ENCODE peak calls at places on chromosomes 13 and 19, in six cellular contexts. One of them, this sample, is unnamed.
A peak's percentile ranks its signal among the peaks of the same experiment; 100 is the strongest.

GRCh38 chr19:51339313-51339686 is 2.6 kb downstream of the VSIG10L start:
- DNase-seq in lower leg skin: no peak
- DNase-seq in Karpas-422: no peak
- DNase-seq in left colon: no peak
- DNase-seq in EL: no peak
- DNase-seq in GM10248: no peak
- DNase-seq in this sample: no peak

GRCh38 chr19:34403784-34404108 is 453 bp upstream of the PDCD2L start:
- DNase-seq in lower leg skin: no peak
- DNase-seq in Karpas-422: no peak
- DNase-seq in left colon: no peak
- DNase-seq in EL: no peak
- DNase-seq in GM10248: no peak
- DNase-seq in this sample: no peak

GRCh38 chr19:40507892-40508291 is 41.1 kb downstream of the SPTBN4 start:
- DNase-seq in lower leg skin: no peak
- DNase-seq in Karpas-422: no peak
- DNase-seq in left colon: no peak
- DNase-seq in EL: no peak
- DNase-seq in GM10248: no peak
- DNase-seq in this sample: no peak

GRCh38 chr13:47256618-47257017 is 359.8 kb upstream of the HTR2A start:
- DNase-seq in lower leg skin: no peak
- DNase-seq in Karpas-422: no peak
- DNase-seq in left colon: no peak
- DNase-seq in EL: peak; percentile 68
- DNase-seq in GM10248: no peak
- DNase-seq in this sample: no peak

GRCh38 chr13:44422755-44423643 is 49.4 kb downstream of the SERP2 start:
- DNase-seq in lower leg skin: peak; percentile 84
- DNase-seq in Karpas-422: no peak
- DNase-seq in left colon: no peak
- DNase-seq in EL: no peak
- DNase-seq in GM10248: no peak
- DNase-seq in this sample: no peak

GRCh38 chr13:97953376-97953970 is at the start of gene IPO5:
- DNase-seq in lower leg skin: peak; percentile 42
- DNase-seq in Karpas-422: no peak
- DNase-seq in left colon: no peak
- DNase-seq in EL: no peak
- DNase-seq in GM10248: no peak
- DNase-seq in this sample: no peak

GRCh38 chr19:6602729-6603114 is 11.8 kb upstream of the CD70 start:
- DNase-seq in lower leg skin: no peak
- DNase-seq in Karpas-422: no peak
- DNase-seq in left colon: no peak
- DNase-seq in EL: no peak
- DNase-seq in GM10248: no peak
- DNase-seq in this sample: no peak

GRCh38 chr19:6632002-6632621 is 37.8 kb downstream of the TNFSF14 start:
- DNase-seq in lower leg skin: peak; percentile 90
- DNase-seq in Karpas-422: peak; percentile 95
- DNase-seq in left colon: peak; percentile 56
- DNase-seq in EL: peak; percentile 69
- DNase-seq in GM10248: peak; percentile 69
- DNase-seq in this sample: peak; percentile 71

GRCh38 chr13:51291341-51291740 is 48.1 kb upstream of the SERPINE3 start:
- DNase-seq in lower leg skin: no peak
- DNase-seq in Karpas-422: no peak
- DNase-seq in left colon: no peak
- DNase-seq in EL: no peak
- DNase-seq in GM10248: no peak
- DNase-seq in this sample: no peak

GRCh38 chr13:23980160-23980551 is 82.9 kb upstream of the C1QTNF9B start:
- DNase-seq in lower leg skin: peak; percentile 95
- DNase-seq in Karpas-422: no peak
- DNase-seq in left colon: peak; percentile 70
- DNase-seq in EL: peak; percentile 82
- DNase-seq in GM10248: peak; percentile 93
- DNase-seq in this sample: peak; percentile 89

GRCh38 chr13:77928909-77929308 is 10.3 kb upstream of the EDNRB start:
- DNase-seq in lower leg skin: no peak
- DNase-seq in Karpas-422: no peak
- DNase-seq in left colon: no peak
- DNase-seq in EL: no peak
- DNase-seq in GM10248: peak; percentile 33
- DNase-seq in this sample: no peak

GRCh38 chr19:23916991-23917390 is 2.3 kb downstream of the ZNF726 start:
- DNase-seq in lower leg skin: no peak
- DNase-seq in Karpas-422: no peak
- DNase-seq in left colon: no peak
- DNase-seq in EL: peak; percentile 4
- DNase-seq in GM10248: no peak
- DNase-seq in this sample: no peak

GRCh38 chr13:28657784-28658538 is 969 bp upstream of the POMP start:
- DNase-seq in lower leg skin: no peak
- DNase-seq in Karpas-422: peak; percentile 70
- DNase-seq in left colon: no peak
- DNase-seq in EL: peak; percentile 28
- DNase-seq in GM10248: peak; percentile 20
- DNase-seq in this sample: no peak

GRCh38 chr13:31067416-31068118 is 94.1 kb downstream of the HSPH1 start:
- DNase-seq in lower leg skin: peak; percentile 46
- DNase-seq in Karpas-422: no peak
- DNase-seq in left colon: no peak
- DNase-seq in EL: peak; percentile 78
- DNase-seq in GM10248: no peak
- DNase-seq in this sample: peak; percentile 20

GRCh38 chr13:46170687-46171086 is 11.3 kb downstream of the LCP1 start:
- DNase-seq in lower leg skin: no peak
- DNase-seq in Karpas-422: peak; percentile 74
- DNase-seq in left colon: no peak
- DNase-seq in EL: peak; percentile 3
- DNase-seq in GM10248: no peak
- DNase-seq in this sample: no peak

GRCh38 chr13:30107536-30108136 is 199.7 kb downstream of the KATNAL1 start:
- DNase-seq in lower leg skin: no peak
- DNase-seq in Karpas-422: no peak
- DNase-seq in left colon: no peak
- DNase-seq in EL: peak; percentile 76
- DNase-seq in GM10248: no peak
- DNase-seq in this sample: no peak

GRCh38 chr19:47021536-47022139 is 2.0 kb downstream of the NPAS1 start:
- DNase-seq in lower leg skin: no peak
- DNase-seq in Karpas-422: no peak
- DNase-seq in left colon: no peak
- DNase-seq in EL: peak; percentile 27
- DNase-seq in GM10248: no peak
- DNase-seq in this sample: no peak

GRCh38 chr13:21139374-21139773 is 37.0 kb downstream of the SKA3 start:
- DNase-seq in lower leg skin: no peak
- DNase-seq in Karpas-422: no peak
- DNase-seq in left colon: peak; percentile 28
- DNase-seq in EL: no peak
- DNase-seq in GM10248: no peak
- DNase-seq in this sample: no peak

GRCh38 chr19:51020988-51021651 is 1.6 kb upstream of the KLK10 start:
- DNase-seq in lower leg skin: no peak
- DNase-seq in Karpas-422: peak; percentile 76
- DNase-seq in left colon: no peak
- DNase-seq in EL: peak; percentile 46
- DNase-seq in GM10248: no peak
- DNase-seq in this sample: no peak